ENCODE peak calls at places on chromosomes 16 and 17, in six cellular contexts. S is HuH-7.5, T is HTR-8/SVneo, Z is HFFc6, U is tibial artery, E is T-helper 2 cell. X is an unnamed sample.

GRCh38 chr16:15650698-15651161 is 685 bp downstream of the NDE1 start:
- DNase-seq in S (no peak), U (peak), Z (peak), T (no peak), E (no peak), X (no peak)

GRCh38 chr16:68386628-68387027 is 61.7 kb downstream of the SMPD3 start:
- DNase-seq in U (no peak), S (no peak), Z (no peak), E (no peak), T (no peak), X (no peak)

GRCh38 chr16:893360-893759 is 77.4 kb downstream of the LMF1 start:
- DNase-seq in E (no peak), T (no peak), S (no peak), Z (no peak), U (no peak), X (no peak)

GRCh38 chr16:59573528-59574271 is 839.6 kb upstream of the GOT2 start:
- DNase-seq in Z (peak), S (no peak), U (no peak), E (no peak), T (peak), X (no peak)

GRCh38 chr16:20153444-20153843 is 79.8 kb upstream of the GPR139 start:
- DNase-seq in Z (no peak), U (no peak), T (no peak), S (no peak), E (no peak), X (no peak)

GRCh38 chr17:81218991-81219390 is 3.8 kb downstream of the CEP131 start:
- DNase-seq in T (no peak), E (no peak), Z (no peak), S (no peak), U (no peak), X (no peak)

GRCh38 chr16:89358030-89359005 is 132.0 kb downstream of the ANKRD11 start:
- DNase-seq in S (no peak), U (no peak), Z (no peak), T (no peak), E (no peak), X (no peak)

GRCh38 chr17:36104601-36105000 is 974 bp downstream of the CCL4 start:
- DNase-seq in S (no peak), U (no peak), Z (no peak), T (no peak), E (no peak), X (no peak)

GRCh38 chr16:67389911-67390815 is 3.1 kb downstream of the TPPP3 start:
- DNase-seq in U (peak), E (no peak), Z (no peak), T (no peak), S (no peak), X (no peak)

GRCh38 chr17:34703533-34703932 is 124.2 kb downstream of the TMEM132E start:
- DNase-seq in U (no peak), S (peak), E (no peak), Z (no peak), T (no peak), X (peak)

GRCh38 chr17:31903401-31903800 is 1.9 kb upstream of the UTP6 start:
- DNase-seq in U (no peak), S (no peak), Z (no peak), T (no peak), E (no peak), X (no peak)

GRCh38 chr16:59632266-59632855 is 898.2 kb upstream of the GOT2 start:
- DNase-seq in Z (peak), U (no peak), T (no peak), S (no peak), E (no peak), X (no peak)

GRCh38 chr17:16417399-16417798 is 2.0 kb downstream of the TRPV2 start:
- DNase-seq in S (no peak), U (no peak), T (no peak), E (no peak), Z (no peak), X (no peak)

GRCh38 chr17:39653316-39653661 is 11.9 kb upstream of the TCAP start:
- DNase-seq in T (no peak), Z (no peak), U (no peak), S (no peak), E (no peak), X (no peak)

GRCh38 chr16:85974428-85975375 is 75.7 kb downstream of the IRF8 start:
- DNase-seq in S (no peak), U (no peak), T (no peak), E (no peak), Z (no peak), X (no peak)

GRCh38 chr17:68204736-68205135 is 43.1 kb upstream of the AMZ2 start:
- DNase-seq in T (peak), U (no peak), Z (no peak), E (no peak), S (peak), X (peak)

GRCh38 chr17:38528101-38528500 is 77.7 kb downstream of the SRCIN1 start:
- DNase-seq in U (no peak), Z (no peak), E (no peak), T (no peak), S (no peak), X (no peak)

GRCh38 chr17:82415336-82415735 is 2.8 kb upstream of the HEXD start:
- DNase-seq in U (no peak), S (no peak), E (no peak), Z (no peak), T (no peak), X (no peak)

GRCh38 chr17:57724038-57724728 is 20.9 kb downstream of the CCDC182 start:
- DNase-seq in S (no peak), Z (no peak), T (no peak), U (no peak), E (no peak), X (no peak)

GRCh38 chr16:16045879-16046278 is 96.5 kb downstream of the ABCC1 start:
- DNase-seq in U (no peak), T (no peak), Z (no peak), S (peak), E (no peak), X (no peak)

GRCh38 chr17:34393401-34393800 is 30.4 kb upstream of the CCL1 start:
- DNase-seq in T (no peak), U (no peak), Z (no peak), E (no peak), S (no peak), X (no peak)

GRCh38 chr17:76404256-76404655 is 19.8 kb downstream of the SPHK1 start:
- DNase-seq in E (no peak), T (no peak), Z (no peak), S (no peak), U (no peak), X (no peak)

GRCh38 chr17:64507418-64507766 is 615 bp downstream of the CEP95 start:
- DNase-seq in S (peak), U (no peak), E (no peak), T (peak), Z (peak), X (no peak)

GRCh38 chr16:8936421-8936820 is 27.3 kb downstream of the USP7 start:
- DNase-seq in T (peak), Z (peak), S (peak), E (peak), U (no peak), X (no peak)

GRCh38 chr16:11980167-11980844 is 3.8 kb downstream of the SNX29 start:
- DNase-seq in T (no peak), U (no peak), E (no peak), Z (no peak), S (no peak), X (no peak)

GRCh38 chr16:82368041-82368440 is 198.0 kb upstream of the MPHOSPH6 start:
- DNase-seq in Z (no peak), T (peak), E (no peak), S (peak), U (no peak), X (no peak)

GRCh38 chr16:1701216-1701878 is 4.6 kb upstream of the MAPK8IP3 start:
- DNase-seq in T (no peak), E (no peak), Z (no peak), S (no peak), U (no peak), X (no peak)

GRCh38 chr17:59746849-59747445 is 39.5 kb downstream of the VMP1 start:
- DNase-seq in T (peak), S (peak), U (no peak), Z (peak), E (no peak), X (no peak)

GRCh38 chr16:23856345-23856744 is 20.6 kb downstream of the PRKCB start:
- DNase-seq in U (no peak), E (no peak), Z (no peak), S (no peak), T (no peak), X (no peak)

GRCh38 chr17:43406676-43407645 is 8.2 kb downstream of the ARL4D start:
- DNase-seq in Z (peak), S (no peak), U (peak), E (no peak), T (no peak), X (no peak)

GRCh38 chr16:62950351-62950750 is 914.1 kb upstream of the CDH8 start:
- DNase-seq in Z (no peak), S (no peak), U (no peak), T (no peak), E (no peak), X (no peak)

GRCh38 chr16:11211977-11212818 is 43.8 kb downstream of the SOCS1 start:
- DNase-seq in U (no peak), E (no peak), S (no peak), T (no peak), Z (no peak), X (no peak)

X was measured in type B pancreatic cell.